ENCODE peak calls at places on chromosomes 5 and 9, in nine cellular contexts. One of them, this sample, is unnamed.
A peak's percentile ranks its signal among the peaks of the same experiment; 100 is the strongest.

GRCh38 chr9:121700165-121700830 is 48.9 kb downstream of the DAB2IP start:
- DNase-seq in NCI-H774: peak; percentile 43
- DNase-seq in A172: peak; percentile 40
- DNase-seq in BJ: no peak
- DNase-seq in AG04450: no peak
- DNase-seq in mesendoderm: peak; percentile 71
- DNase-seq in ovary: peak; percentile 76
- DNase-seq in posterior vena cava: no peak
- DNase-seq in thyroid gland: peak; percentile 82
- DNase-seq in this sample: no peak

GRCh38 chr5:84437673-84438315 is 53.1 kb upstream of the EDIL3 start:
- DNase-seq in NCI-H774: no peak
- DNase-seq in A172: peak; percentile 89
- DNase-seq in BJ: peak; percentile 5
- DNase-seq in AG04450: peak; percentile 30
- DNase-seq in mesendoderm: no peak
- DNase-seq in ovary: no peak
- DNase-seq in posterior vena cava: no peak
- DNase-seq in thyroid gland: no peak
- DNase-seq in this sample: no peak

GRCh38 chr9:85443190-85443598 is 298.6 kb downstream of the AGTPBP1 start:
- DNase-seq in NCI-H774: no peak
- DNase-seq in A172: no peak
- DNase-seq in BJ: no peak
- DNase-seq in AG04450: no peak
- DNase-seq in mesendoderm: no peak
- DNase-seq in ovary: no peak
- DNase-seq in posterior vena cava: no peak
- DNase-seq in thyroid gland: peak; percentile 35
- DNase-seq in this sample: no peak

GRCh38 chr5:138611295-138612220 is 36.4 kb upstream of the HSPA9 start:
- DNase-seq in NCI-H774: no peak
- DNase-seq in A172: no peak
- DNase-seq in BJ: no peak
- DNase-seq in AG04450: no peak
- DNase-seq in mesendoderm: peak; percentile 62
- DNase-seq in ovary: peak; percentile 48
- DNase-seq in posterior vena cava: peak; percentile 50
- DNase-seq in thyroid gland: peak; percentile 63
- DNase-seq in this sample: no peak

GRCh38 chr5:116076496-116076895 is 8.3 kb upstream of the COMMD10 start:
- DNase-seq in NCI-H774: no peak
- DNase-seq in A172: no peak
- DNase-seq in BJ: no peak
- DNase-seq in AG04450: no peak
- DNase-seq in mesendoderm: no peak
- DNase-seq in ovary: no peak
- DNase-seq in posterior vena cava: no peak
- DNase-seq in thyroid gland: no peak
- DNase-seq in this sample: no peak

GRCh38 chr9:4832786-4833579 is 40.2 kb downstream of the RCL1 start:
- DNase-seq in NCI-H774: no peak
- DNase-seq in A172: peak; percentile 96
- DNase-seq in BJ: peak; percentile 96
- DNase-seq in AG04450: peak; percentile 85
- DNase-seq in mesendoderm: peak; percentile 23
- DNase-seq in ovary: no peak
- DNase-seq in posterior vena cava: no peak
- DNase-seq in thyroid gland: no peak
- DNase-seq in this sample: peak; percentile 81

GRCh38 chr5:68149189-68149588 is 66.4 kb upstream of the PIK3R1 start:
- DNase-seq in NCI-H774: no peak
- DNase-seq in A172: no peak
- DNase-seq in BJ: no peak
- DNase-seq in AG04450: peak; percentile 65
- DNase-seq in mesendoderm: no peak
- DNase-seq in ovary: no peak
- DNase-seq in posterior vena cava: no peak
- DNase-seq in thyroid gland: no peak
- DNase-seq in this sample: no peak

GRCh38 chr9:89412951-89413350 is 85.0 kb downstream of the SEMA4D start:
- DNase-seq in NCI-H774: no peak
- DNase-seq in A172: no peak
- DNase-seq in BJ: no peak
- DNase-seq in AG04450: no peak
- DNase-seq in mesendoderm: peak; percentile 64
- DNase-seq in ovary: no peak
- DNase-seq in posterior vena cava: no peak
- DNase-seq in thyroid gland: no peak
- DNase-seq in this sample: no peak

GRCh38 chr9:134307223-134307600 is 19.0 kb upstream of the RXRA start:
- DNase-seq in NCI-H774: no peak
- DNase-seq in A172: no peak
- DNase-seq in BJ: no peak
- DNase-seq in AG04450: no peak
- DNase-seq in mesendoderm: no peak
- DNase-seq in ovary: peak; percentile 21
- DNase-seq in posterior vena cava: peak; percentile 62
- DNase-seq in thyroid gland: no peak
- DNase-seq in this sample: no peak

GRCh38 chr5:14118551-14119320 is 24.4 kb upstream of the TRIO start:
- DNase-seq in NCI-H774: no peak
- DNase-seq in A172: no peak
- DNase-seq in BJ: no peak
- DNase-seq in AG04450: no peak
- DNase-seq in mesendoderm: peak; percentile 88
- DNase-seq in ovary: no peak
- DNase-seq in posterior vena cava: no peak
- DNase-seq in thyroid gland: no peak
- DNase-seq in this sample: no peak

GRCh38 chr5:75405296-75405695 is 68.3 kb downstream of the HMGCR start:
- DNase-seq in NCI-H774: no peak
- DNase-seq in A172: no peak
- DNase-seq in BJ: no peak
- DNase-seq in AG04450: no peak
- DNase-seq in mesendoderm: peak; percentile 14
- DNase-seq in ovary: no peak
- DNase-seq in posterior vena cava: no peak
- DNase-seq in thyroid gland: no peak
- DNase-seq in this sample: no peak

GRCh38 chr9:120913673-120914266 is 12.8 kb downstream of the TRAF1 start:
- DNase-seq in NCI-H774: no peak
- DNase-seq in A172: no peak
- DNase-seq in BJ: no peak
- DNase-seq in AG04450: no peak
- DNase-seq in mesendoderm: peak; percentile 46
- DNase-seq in ovary: no peak
- DNase-seq in posterior vena cava: no peak
- DNase-seq in thyroid gland: no peak
- DNase-seq in this sample: no peak

GRCh38 chr9:69604568-69605219 is 67.5 kb downstream of the APBA1 start:
- DNase-seq in NCI-H774: no peak
- DNase-seq in A172: no peak
- DNase-seq in BJ: no peak
- DNase-seq in AG04450: no peak
- DNase-seq in mesendoderm: no peak
- DNase-seq in ovary: no peak
- DNase-seq in posterior vena cava: no peak
- DNase-seq in thyroid gland: no peak
- DNase-seq in this sample: no peak

GRCh38 chr5:175212203-175212602 is 231.8 kb downstream of the DRD1 start:
- DNase-seq in NCI-H774: no peak
- DNase-seq in A172: no peak
- DNase-seq in BJ: no peak
- DNase-seq in AG04450: no peak
- DNase-seq in mesendoderm: peak; percentile 4
- DNase-seq in ovary: no peak
- DNase-seq in posterior vena cava: no peak
- DNase-seq in thyroid gland: no peak
- DNase-seq in this sample: no peak

GRCh38 chr9:137302176-137303030 is at the start of gene NRARP:
- DNase-seq in NCI-H774: peak; percentile 89
- DNase-seq in A172: peak; percentile 53
- DNase-seq in BJ: no peak
- DNase-seq in AG04450: no peak
- DNase-seq in mesendoderm: peak; percentile 80
- DNase-seq in ovary: peak; percentile 91
- DNase-seq in posterior vena cava: peak; percentile 95
- DNase-seq in thyroid gland: peak; percentile 90
- DNase-seq in this sample: no peak

GRCh38 chr5:176387384-176387925 is 943 bp downstream of the NOP16 start:
- DNase-seq in NCI-H774: no peak
- DNase-seq in A172: no peak
- DNase-seq in BJ: no peak
- DNase-seq in AG04450: no peak
- DNase-seq in mesendoderm: peak; percentile 16
- DNase-seq in ovary: no peak
- DNase-seq in posterior vena cava: peak; percentile 17
- DNase-seq in thyroid gland: no peak
- DNase-seq in this sample: no peak

GRCh38 chr5:139764250-139764791 is 31.3 kb upstream of the PSD2 start:
- DNase-seq in NCI-H774: peak; percentile 14
- DNase-seq in A172: no peak
- DNase-seq in BJ: no peak
- DNase-seq in AG04450: no peak
- DNase-seq in mesendoderm: peak; percentile 70
- DNase-seq in ovary: peak; percentile 56
- DNase-seq in posterior vena cava: no peak
- DNase-seq in thyroid gland: no peak
- DNase-seq in this sample: no peak

GRCh38 chr5:27328480-27328879 is 290.1 kb upstream of the CDH9 start:
- DNase-seq in NCI-H774: no peak
- DNase-seq in A172: peak; percentile 87
- DNase-seq in BJ: peak; percentile 60
- DNase-seq in AG04450: peak; percentile 45
- DNase-seq in mesendoderm: no peak
- DNase-seq in ovary: no peak
- DNase-seq in posterior vena cava: no peak
- DNase-seq in thyroid gland: no peak
- DNase-seq in this sample: no peak

GRCh38 chr5:14406554-14406849 is 175.1 kb upstream of the OTULINL start:
- DNase-seq in NCI-H774: no peak
- DNase-seq in A172: peak; percentile 96
- DNase-seq in BJ: peak; percentile 39
- DNase-seq in AG04450: peak; percentile 66
- DNase-seq in mesendoderm: no peak
- DNase-seq in ovary: no peak
- DNase-seq in posterior vena cava: peak; percentile 90
- DNase-seq in thyroid gland: no peak
- DNase-seq in this sample: peak; percentile 59

GRCh38 chr5:78613756-78614155 is 34.8 kb downstream of the LHFPL2 start:
- DNase-seq in NCI-H774: no peak
- DNase-seq in A172: no peak
- DNase-seq in BJ: no peak
- DNase-seq in AG04450: no peak
- DNase-seq in mesendoderm: no peak
- DNase-seq in ovary: no peak
- DNase-seq in posterior vena cava: no peak
- DNase-seq in thyroid gland: no peak
- DNase-seq in this sample: no peak

GRCh38 chr5:147504535-147504934 is 5.3 kb downstream of the DPYSL3 start:
- DNase-seq in NCI-H774: no peak
- DNase-seq in A172: no peak
- DNase-seq in BJ: no peak
- DNase-seq in AG04450: no peak
- DNase-seq in mesendoderm: no peak
- DNase-seq in ovary: no peak
- DNase-seq in posterior vena cava: no peak
- DNase-seq in thyroid gland: no peak
- DNase-seq in this sample: no peak

GRCh38 chr5:86909461-86909881 is 291.7 kb downstream of the COX7C start:
- DNase-seq in NCI-H774: no peak
- DNase-seq in A172: peak; percentile 45
- DNase-seq in BJ: peak; percentile 75
- DNase-seq in AG04450: peak; percentile 27
- DNase-seq in mesendoderm: peak; percentile 4
- DNase-seq in ovary: no peak
- DNase-seq in posterior vena cava: no peak
- DNase-seq in thyroid gland: no peak
- DNase-seq in this sample: peak; percentile 47

GRCh38 chr5:56288880-56289601 is 55.9 kb upstream of the ANKRD55 start:
- DNase-seq in NCI-H774: peak; percentile 13
- DNase-seq in A172: no peak
- DNase-seq in BJ: no peak
- DNase-seq in AG04450: no peak
- DNase-seq in mesendoderm: no peak
- DNase-seq in ovary: no peak
- DNase-seq in posterior vena cava: no peak
- DNase-seq in thyroid gland: no peak
- DNase-seq in this sample: no peak

GRCh38 chr9:135622415-135623020 is 16.8 kb downstream of the GLT6D1 start:
- DNase-seq in NCI-H774: no peak
- DNase-seq in A172: no peak
- DNase-seq in BJ: no peak
- DNase-seq in AG04450: no peak
- DNase-seq in mesendoderm: no peak
- DNase-seq in ovary: no peak
- DNase-seq in posterior vena cava: no peak
- DNase-seq in thyroid gland: peak; percentile 22
- DNase-seq in this sample: no peak

GRCh38 chr9:95116820-95117204 is 200.7 kb downstream of the FANCC start:
- DNase-seq in NCI-H774: no peak
- DNase-seq in A172: no peak
- DNase-seq in BJ: no peak
- DNase-seq in AG04450: no peak
- DNase-seq in mesendoderm: no peak
- DNase-seq in ovary: no peak
- DNase-seq in posterior vena cava: no peak
- DNase-seq in thyroid gland: no peak
- DNase-seq in this sample: no peak

GRCh38 chr5:154311362-154311761 is 120.8 kb downstream of the GALNT10 start:
- DNase-seq in NCI-H774: no peak
- DNase-seq in A172: no peak
- DNase-seq in BJ: no peak
- DNase-seq in AG04450: no peak
- DNase-seq in mesendoderm: no peak
- DNase-seq in ovary: no peak
- DNase-seq in posterior vena cava: no peak
- DNase-seq in thyroid gland: no peak
- DNase-seq in this sample: no peak

GRCh38 chr5:122390107-122390506 is 78.1 kb downstream of the SNCAIP start:
- DNase-seq in NCI-H774: no peak
- DNase-seq in A172: no peak
- DNase-seq in BJ: no peak
- DNase-seq in AG04450: no peak
- DNase-seq in mesendoderm: no peak
- DNase-seq in ovary: no peak
- DNase-seq in posterior vena cava: no peak
- DNase-seq in thyroid gland: no peak
- DNase-seq in this sample: no peak

GRCh38 chr9:112755059-112755458 is 4.5 kb downstream of the SNX30 start:
- DNase-seq in NCI-H774: no peak
- DNase-seq in A172: no peak
- DNase-seq in BJ: no peak
- DNase-seq in AG04450: no peak
- DNase-seq in mesendoderm: peak; percentile 57
- DNase-seq in ovary: no peak
- DNase-seq in posterior vena cava: no peak
- DNase-seq in thyroid gland: no peak
- DNase-seq in this sample: no peak

GRCh38 chr9:74729129-74729710 is 158.5 kb downstream of the TRPM6 start:
- DNase-seq in NCI-H774: no peak
- DNase-seq in A172: no peak
- DNase-seq in BJ: no peak
- DNase-seq in AG04450: no peak
- DNase-seq in mesendoderm: no peak
- DNase-seq in ovary: no peak
- DNase-seq in posterior vena cava: no peak
- DNase-seq in thyroid gland: no peak
- DNase-seq in this sample: no peak

GRCh38 chr5:123690821-123691220 is 178.8 kb downstream of the CSNK1G3 start:
- DNase-seq in NCI-H774: no peak
- DNase-seq in A172: no peak
- DNase-seq in BJ: no peak
- DNase-seq in AG04450: no peak
- DNase-seq in mesendoderm: no peak
- DNase-seq in ovary: no peak
- DNase-seq in posterior vena cava: no peak
- DNase-seq in thyroid gland: no peak
- DNase-seq in this sample: no peak

GRCh38 chr5:37774912-37775483 is 64.8 kb downstream of the GDNF start:
- DNase-seq in NCI-H774: no peak
- DNase-seq in A172: no peak
- DNase-seq in BJ: no peak
- DNase-seq in AG04450: no peak
- DNase-seq in mesendoderm: peak; percentile 66
- DNase-seq in ovary: no peak
- DNase-seq in posterior vena cava: no peak
- DNase-seq in thyroid gland: no peak
- DNase-seq in this sample: no peak

This sample was measured in Panc1.